ENCODE peak calls at places on chromosomes 13 and 19, in four cellular contexts. L is IMR-90, F is H1, D is mesendoderm. P is an unnamed sample.

GRCh38 chr19:45515081-45515624 is 7.9 kb downstream of the VASP start:
- DNase-seq in L (no peak), F (no peak), D (no peak), P (no peak)

GRCh38 chr13:112795277-112795676 is 105.4 kb downstream of the ATP11A start:
- DNase-seq in L (no peak), F (no peak), D (no peak), P (no peak)

GRCh38 chr13:33642374-33643065 is 175.4 kb upstream of the RFC3 start:
- DNase-seq in L (peak), F (no peak), D (peak), P (no peak)

GRCh38 chr19:5832049-5832448 is 7.5 kb downstream of the FUT6 start:
- DNase-seq in L (no peak), F (no peak), D (no peak), P (no peak)

GRCh38 chr19:10363789-10364281 is 16.5 kb downstream of the TYK2 start:
- DNase-seq in L (no peak), F (no peak), D (peak), P (no peak)

GRCh38 chr13:50387124-50387581 is 371.9 kb downstream of the KCNRG start:
- DNase-seq in L (peak), F (no peak), D (peak), P (peak)

GRCh38 chr19:43465468-43466120 is at the start of gene LYPD3:
- DNase-seq in L (peak), F (no peak), D (peak), P (peak)

GRCh38 chr13:47175172-47175806 is 278.4 kb upstream of the HTR2A start:
- DNase-seq in L (peak), F (no peak), D (no peak), P (no peak)

GRCh38 chr19:49855277-49855675 is 4.3 kb downstream of the PTOV1 start:
- DNase-seq in L (no peak), F (no peak), D (no peak), P (no peak)

GRCh38 chr19:850979-851335 is 1.1 kb upstream of the ELANE start:
- DNase-seq in L (no peak), F (no peak), D (no peak), P (no peak)

GRCh38 chr13:90447735-90448103 is 899.8 kb upstream of the MIR17HG start:
- DNase-seq in L (peak), F (no peak), D (peak), P (no peak)

GRCh38 chr13:67078062-67078461 is 152.1 kb downstream of the PCDH9 start:
- DNase-seq in L (no peak), F (no peak), D (no peak), P (no peak)

GRCh38 chr19:45901432-45901903 is 945 bp downstream of the MYPOP start:
- DNase-seq in L (peak), F (no peak), D (peak), P (peak)

GRCh38 chr19:47518139-47518538 is 3.3 kb upstream of the NAPA start:
- DNase-seq in L (no peak), F (no peak), D (no peak), P (no peak)

GRCh38 chr19:19662866-19663291 is 597 bp downstream of the ATP13A1 start:
- DNase-seq in L (peak), F (no peak), D (peak), P (no peak)

GRCh38 chr19:6236310-6237291 is 43.2 kb downstream of the MLLT1 start:
- DNase-seq in L (no peak), F (no peak), D (no peak), P (no peak)

GRCh38 chr13:44292545-44292944 is 81.1 kb upstream of the SERP2 start:
- DNase-seq in L (no peak), F (no peak), D (no peak), P (no peak)

GRCh38 chr13:39484506-39485313 is 118.3 kb downstream of the LHFPL6 start:
- DNase-seq in L (peak), F (no peak), D (peak), P (no peak)

GRCh38 chr13:106573855-106574254 is 5.9 kb upstream of the ARGLU1 start:
- DNase-seq in L (peak), F (no peak), D (no peak), P (no peak)

GRCh38 chr13:27383104-27383921 is 41.1 kb upstream of the GTF3A start:
- DNase-seq in L (no peak), F (no peak), D (peak), P (peak)

GRCh38 chr13:46617382-46617781 is 64.4 kb downstream of the LRCH1 start:
- DNase-seq in L (peak), F (no peak), D (no peak), P (no peak)

GRCh38 chr13:37270206-37271001 is 164.9 kb upstream of the CSNK1A1L start:
- DNase-seq in L (peak), F (no peak), D (peak), P (no peak)

GRCh38 chr19:19579533-19580361 is 38.7 kb downstream of the PBX4 start:
- DNase-seq in L (no peak), F (no peak), D (no peak), P (no peak)

GRCh38 chr19:43743059-43743458 is 11.7 kb downstream of the SMG9 start:
- DNase-seq in L (peak), F (no peak), D (no peak), P (no peak)

GRCh38 chr13:77351326-77351725 is 24.4 kb upstream of the MYCBP2 start:
- DNase-seq in L (no peak), F (no peak), D (no peak), P (no peak)

GRCh38 chr19:771332-771785 is 20.4 kb downstream of the MISP start:
- DNase-seq in L (peak), F (no peak), D (peak), P (peak)

GRCh38 chr19:6229951-6230712 is 49.6 kb downstream of the MLLT1 start:
- DNase-seq in L (no peak), F (no peak), D (no peak), P (no peak)

GRCh38 chr19:19179548-19180441 is 9.7 kb upstream of the MEF2B start:
- DNase-seq in L (no peak), F (no peak), D (no peak), P (no peak)

GRCh38 chr19:4077800-4078683 is 11.3 kb upstream of the ZBTB7A start:
- DNase-seq in L (no peak), F (no peak), D (peak), P (no peak)

GRCh38 chr13:23449386-23450162 is 16.1 kb upstream of the SACS start:
- DNase-seq in L (no peak), F (peak), D (no peak), P (no peak)

GRCh38 chr13:112562254-112562653 is 25.7 kb downstream of the TUBGCP3 start:
- DNase-seq in L (no peak), F (no peak), D (no peak), P (no peak)

GRCh38 chr19:5678071-5678682 is 2.1 kb downstream of the MICOS13 start:
- DNase-seq in L (no peak), F (no peak), D (no peak), P (no peak)

DNA sequence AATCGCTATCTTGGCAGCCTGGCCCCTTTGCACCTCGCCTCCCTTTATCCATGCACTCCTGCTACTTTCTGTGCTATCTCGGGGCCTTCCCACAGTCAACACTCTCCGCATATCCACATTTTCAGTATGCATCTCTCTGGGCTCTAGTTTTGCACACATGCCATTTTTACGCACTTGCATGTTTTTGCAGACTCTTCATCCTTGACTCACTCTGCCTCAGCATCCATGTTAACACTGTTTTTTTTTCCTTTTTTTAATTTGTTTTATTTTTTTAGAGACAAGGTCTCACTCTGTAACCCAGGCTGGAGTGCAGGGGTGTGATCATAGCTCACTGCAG is 2.5 kb downstream of the MAMSTR start:
- DNase-seq in L (peak), F (no peak), D (no peak), P (no peak)
- H4K5ac ChIP-seq in L (peak), F (peak), D (no peak), P (no peak)

GRCh38 chr13:111327701-111328100 is 7.3 kb downstream of the TEX29 start:
- DNase-seq in L (no peak), F (no peak), D (no peak), P (no peak)

GRCh38 chr13:111325146-111325890 is 4.9 kb downstream of the TEX29 start:
- DNase-seq in L (no peak), F (no peak), D (no peak), P (peak)

GRCh38 chr13:111325941-111326620 is 5.6 kb downstream of the TEX29 start:
- DNase-seq in L (no peak), F (no peak), D (no peak), P (peak)

GRCh38 chr13:111326981-111327642 is 6.7 kb downstream of the TEX29 start:
- DNase-seq in L (no peak), F (no peak), D (no peak), P (peak)

GRCh38 chr13:111326621-111326965 is 6.2 kb downstream of the TEX29 start:
- DNase-seq in L (no peak), F (no peak), D (no peak), P (peak)
- H4K5ac ChIP-seq in L (no peak), F (no peak), D (no peak), P (no peak)

GRCh38 chr13:93862259-93862658 is 617.2 kb downstream of the DCT start:
- DNase-seq in L (peak), F (no peak), D (no peak), P (no peak)

GRCh38 chr13:93872376-93872775 is 607.1 kb downstream of the DCT start:
- DNase-seq in L (no peak), F (no peak), D (peak), P (no peak)

GRCh38 chr13:93872948-93873347 is 606.5 kb downstream of the DCT start:
- DNase-seq in L (no peak), F (no peak), D (no peak), P (no peak)

GRCh38 chr13:93865235-93865634 is 614.2 kb downstream of the DCT start:
- DNase-seq in L (no peak), F (no peak), D (peak), P (no peak)

GRCh38 chr13:93867481-93867880 is 612.0 kb downstream of the DCT start:
- DNase-seq in L (peak), F (no peak), D (no peak), P (no peak)
- H4K5ac ChIP-seq in L (peak), F (no peak), D (no peak), P (no peak)

GRCh38 chr19:40976724-40977123 is 14.4 kb upstream of the CYP2B6 start:
- DNase-seq in L (no peak), F (no peak), D (no peak), P (no peak)

GRCh38 chr19:40976134-40976533 is 14.9 kb upstream of the CYP2B6 start:
- DNase-seq in L (no peak), F (no peak), D (no peak), P (no peak)

GRCh38 chr19:40974633-40975037 is 16.4 kb upstream of the CYP2B6 start:
- DNase-seq in L (peak), F (peak), D (peak), P (peak)
- H4K5ac ChIP-seq in L (no peak), F (no peak), D (no peak), P (no peak)

GRCh38 chr19:57441979-57442752 is 7.0 kb downstream of the ZNF749 start:
- DNase-seq in L (no peak), F (no peak), D (peak), P (no peak)
- H4K5ac ChIP-seq in L (no peak), F (no peak), D (no peak), P (no peak)

DNA sequence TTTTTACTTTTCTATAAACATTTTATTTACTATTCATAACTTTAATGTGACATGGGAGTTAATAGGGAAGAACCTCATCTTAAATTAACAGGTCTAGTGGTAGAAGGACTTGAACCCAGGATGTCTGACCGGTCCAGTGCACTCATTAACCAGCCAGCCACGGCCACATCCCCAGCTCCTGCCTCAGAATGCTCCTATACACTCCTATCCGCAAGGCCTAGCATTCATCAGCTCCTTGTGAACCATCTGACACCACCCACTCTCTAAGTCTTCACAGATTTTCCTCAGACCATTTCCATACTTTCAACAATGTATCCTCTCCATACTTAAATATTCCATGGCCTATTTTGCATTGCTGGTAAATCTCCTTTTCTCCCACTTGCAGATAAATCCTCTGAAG is 98.3 kb downstream of the KLF12 start:
- DNase-seq in L (no peak), F (no peak), D (peak), P (no peak)
- H4K5ac ChIP-seq in L (no peak), F (no peak), D (no peak), P (no peak)